ENCODE peak calls at places on chromosomes 2 and 18, in eight cellular contexts. K is HepG2, I is K562, M is endothelial cell of umbilical vein, Q is HCT116, D is SK-N-SH, O is GM12878, W is H1. R is an unnamed sample.

GRCh38 chr18:70322385-70322784 is 33.5 kb downstream of the SOCS6 start:
- DNase-seq in D (no peak), O (no peak), Q (no peak), W (no peak), M (no peak), I (no peak), K (no peak), R (no peak)

GRCh38 chr2:171154348-171154747 is 6.3 kb downstream of the TLK1 start:
- DNase-seq in D (no peak), K (no peak), M (peak), W (no peak), O (no peak), Q (no peak), I (no peak), R (no peak)

GRCh38 chr18:38167623-38168022 is 602.0 kb upstream of the CELF4 start:
- DNase-seq in K (no peak), Q (no peak), I (no peak), D (no peak), W (no peak), O (no peak), M (no peak), R (no peak)

GRCh38 chr2:19021721-19022120 is 336.7 kb downstream of the OSR1 start:
- DNase-seq in Q (no peak), D (no peak), I (no peak), W (no peak), K (peak), O (no peak), M (no peak), R (peak)

GRCh38 chr2:118668431-118669424 is 178.7 kb downstream of the EN1 start:
- DNase-seq in O (no peak), W (no peak), K (peak), D (no peak), M (no peak), Q (peak), I (no peak), R (no peak)

GRCh38 chr2:127176371-127177311 is 43.5 kb downstream of the CYP27C1 start:
- DNase-seq in D (peak), O (no peak), K (no peak), Q (no peak), W (no peak), M (no peak), I (no peak), R (no peak)

GRCh38 chr2:10915731-10916331 is 4.1 kb downstream of the KCNF1 start:
- DNase-seq in K (no peak), O (no peak), D (no peak), W (no peak), I (no peak), Q (no peak), M (no peak), R (no peak)

GRCh38 chr2:198657520-198658121 is 800.1 kb downstream of the SATB2 start:
- DNase-seq in K (peak), O (no peak), I (no peak), D (peak), M (peak), W (no peak), Q (peak), R (no peak)

GRCh38 chr2:8927510-8928456 is 75.7 kb downstream of the MBOAT2 start:
- DNase-seq in M (no peak), K (no peak), Q (no peak), O (no peak), I (peak), W (no peak), D (no peak), R (no peak)

GRCh38 chr2:130353291-130354134 is 2.3 kb upstream of the PTPN18 start:
- DNase-seq in D (no peak), M (no peak), O (no peak), K (no peak), W (peak), Q (no peak), I (no peak), R (no peak)

GRCh38 chr18:75135158-75135725 is 73.7 kb downstream of the PTGR3 start:
- DNase-seq in D (no peak), M (no peak), Q (no peak), O (no peak), I (no peak), W (peak), K (no peak), R (no peak)

GRCh38 chr2:129331638-129332037 is 647.8 kb upstream of the RAB6C start:
- DNase-seq in K (no peak), O (no peak), Q (no peak), W (peak), M (no peak), I (no peak), D (no peak), R (no peak)

GRCh38 chr18:9741821-9742541 is 33.9 kb downstream of the RAB31 start:
- DNase-seq in O (no peak), W (no peak), Q (no peak), M (peak), I (no peak), D (no peak), K (peak), R (no peak)

GRCh38 chr2:101699191-101699938 is 1.9 kb downstream of the MAP4K4 start:
- DNase-seq in Q (no peak), D (no peak), I (no peak), W (no peak), O (no peak), M (peak), K (no peak), R (no peak)

GRCh38 chr2:102788880-102789250 is 27.0 kb downstream of the TMEM182 start:
- DNase-seq in M (no peak), W (no peak), O (no peak), D (no peak), Q (no peak), I (no peak), K (no peak), R (no peak)

GRCh38 chr2:48248251-48248933 is 281.6 kb upstream of the STON1 start:
- DNase-seq in W (no peak), K (peak), O (peak), M (peak), Q (peak), I (no peak), D (no peak), R (no peak)

GRCh38 chr2:20052872-20053281 is 1.4 kb upstream of the LAPTM4A start:
- DNase-seq in Q (peak), I (peak), W (no peak), M (peak), D (peak), K (no peak), O (no peak), R (peak)

GRCh38 chr18:75267643-75268184 is 57.1 kb downstream of the TSHZ1 start:
- DNase-seq in W (no peak), K (no peak), Q (no peak), D (no peak), M (peak), I (no peak), O (peak), R (no peak)

GRCh38 chr2:240306185-240306584 is 129.3 kb upstream of the GPC1 start:
- DNase-seq in D (no peak), M (no peak), I (no peak), K (no peak), O (no peak), Q (no peak), W (no peak), R (no peak)

GRCh38 chr2:46353509-46353908 is 56.3 kb downstream of the EPAS1 start:
- DNase-seq in W (no peak), I (no peak), Q (no peak), K (no peak), M (no peak), O (no peak), D (no peak), R (no peak)

GRCh38 chr2:58899692-58900091 is 658.6 kb upstream of the FANCL start:
- DNase-seq in K (no peak), I (no peak), O (no peak), D (no peak), M (no peak), Q (no peak), W (no peak), R (no peak)

GRCh38 chr2:11636593-11637295 is 33.3 kb downstream of the NTSR2 start:
- DNase-seq in Q (no peak), I (no peak), M (no peak), O (no peak), W (no peak), K (no peak), D (no peak), R (no peak)

GRCh38 chr18:11175266-11175947 is 26.0 kb upstream of the PIEZO2 start:
- DNase-seq in M (no peak), Q (no peak), I (no peak), O (no peak), W (no peak), K (no peak), D (no peak), R (no peak)

GRCh38 chr2:17043173-17043572 is 377.5 kb upstream of the CYRIA start:
- DNase-seq in M (no peak), O (no peak), D (no peak), I (no peak), K (no peak), W (no peak), Q (no peak), R (no peak)

GRCh38 chr2:34646901-34647300 is 1047.8 kb upstream of the FAM98A start:
- DNase-seq in W (no peak), O (no peak), D (no peak), K (no peak), Q (no peak), I (no peak), M (no peak), R (no peak)

GRCh38 chr2:144595279-144595678 is 75.4 kb upstream of the ZEB2 start:
- DNase-seq in M (peak), Q (no peak), K (no peak), I (peak), D (no peak), O (no peak), W (no peak), R (no peak)

GRCh38 chr18:30987479-30988241 is 54.9 kb downstream of the DSC3 start:
- DNase-seq in O (no peak), D (no peak), Q (peak), I (peak), K (no peak), M (no peak), W (no peak), R (no peak)

GRCh38 chr2:176812376-176812775 is 400.2 kb upstream of the HNRNPA3 start:
- DNase-seq in M (no peak), O (no peak), D (no peak), I (no peak), Q (no peak), K (no peak), W (no peak), R (no peak)

GRCh38 chr2:176817061-176817565 is 395.5 kb upstream of the HNRNPA3 start:
- DNase-seq in O (no peak), I (no peak), D (peak), K (no peak), Q (no peak), M (no peak), W (peak), R (no peak)

GRCh38 chr2:176814740-176815367 is 397.7 kb upstream of the HNRNPA3 start:
- DNase-seq in W (no peak), M (peak), I (peak), D (peak), K (peak), Q (peak), O (peak), R (peak)

GRCh38 chr2:176813526-176814179 is 398.9 kb upstream of the HNRNPA3 start:
- DNase-seq in M (no peak), K (no peak), O (no peak), W (no peak), Q (no peak), I (no peak), D (no peak), R (no peak)

DNA sequence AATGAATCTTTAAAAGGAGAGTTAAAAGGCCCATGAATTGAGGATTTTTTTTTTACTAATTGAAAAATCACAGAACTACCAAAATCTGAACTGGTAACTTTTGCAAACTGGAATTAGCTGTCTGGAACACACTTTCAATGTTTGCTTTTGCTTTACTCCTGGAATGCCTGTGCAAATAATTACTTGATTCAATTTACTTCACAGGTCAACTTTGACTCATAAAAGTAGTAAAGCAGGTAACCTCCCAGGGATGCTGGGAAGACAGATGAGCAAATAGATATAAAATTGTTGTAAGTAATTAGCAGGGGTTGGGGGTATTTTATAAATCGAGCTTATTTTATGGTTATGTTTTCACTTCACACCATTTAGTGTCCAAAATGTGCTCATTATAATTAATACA is 398.3 kb upstream of the HNRNPA3 start:
- DNase-seq in D (no peak), W (no peak), I (no peak), Q (no peak), M (no peak), O (no peak), K (no peak), R (no peak)
- H3K9ac ChIP-seq in D (no peak), W (no peak), I (no peak), Q (no peak), M (no peak), O (no peak), K (no peak), R (peak)

DNA sequence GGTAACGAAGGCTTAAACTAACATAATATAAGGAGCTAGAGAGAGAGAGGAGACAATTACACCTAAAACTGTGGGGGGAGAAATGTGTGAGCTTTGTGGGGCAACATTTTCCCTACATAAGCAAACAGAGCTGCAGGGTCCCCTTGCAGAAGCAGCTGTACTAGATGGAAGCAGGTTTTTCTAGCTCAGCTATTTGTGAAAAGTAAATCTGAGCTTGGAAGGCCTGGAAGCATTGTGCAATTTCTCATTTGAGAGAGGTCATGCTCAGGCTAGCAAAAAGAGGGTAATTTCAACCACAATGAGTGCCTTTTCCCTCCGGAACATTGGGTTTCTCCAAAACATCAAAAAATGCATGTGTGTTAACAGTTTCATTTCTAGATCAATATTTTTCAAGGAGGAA is 130.0 kb downstream of the ARL4C start:
- DNase-seq in D (no peak), M (no peak), Q (no peak), W (no peak), I (no peak), K (no peak), O (no peak), R (no peak)
- TF ChIP-seq POLR2AphosphoS5 in D (no peak), M (no peak), Q (no peak), W (no peak), I (no peak), K (no peak), O (no peak), R (no peak)

GRCh38 chr18:13461488-13461887 is 242.9 kb downstream of the LDLRAD4 start:
- DNase-seq in K (no peak), I (no peak), D (no peak), O (no peak), Q (no peak), W (no peak), M (no peak), R (no peak)
- H3K4me3 ChIP-seq in K (no peak), I (no peak), D (no peak), O (no peak), Q (no peak), W (no peak), M (no peak), R (no peak)

GRCh38 chr2:75416420-75417342 is 144.1 kb downstream of the EVA1A start:
- DNase-seq in M (no peak), Q (no peak), I (no peak), O (peak), W (no peak), K (no peak), D (no peak), R (peak)
- H3K9ac ChIP-seq in M (no peak), Q (no peak), I (no peak), O (peak), W (no peak), K (no peak), D (no peak), R (no peak)

GRCh38 chr2:197310271-197310939 is at the start of gene ANKRD44:
- DNase-seq in I (peak), W (peak), K (peak), M (peak), Q (peak), D (peak), O (no peak), R (no peak)
- TF ChIP-seq POLR2AphosphoS5 in I (no peak), W (no peak), K (no peak), M (no peak), Q (peak), D (no peak), O (no peak), R (peak)

R was measured in SK-N-MC.